ENCODE peak calls at places on chromosomes 12 and 14, in ten cellular contexts. C is GOT3; B is DMS79 treated with DMSO at 0.1 percent for 48 hours; S is stimulated activated CD8-positive, alpha-beta memory T cell treated with anti-CD3 and anti-CD28 coated beads, Interleukin-2, amount 100 ng/mL, for 1 hour; A is astrocyte of the hippocampus; J is B cell; F is AG08395; H is retinal pigment epithelial cell; R is CD8-positive, alpha-beta memory T cell; G is epithelial cell of prostate. I is an unnamed sample.

GRCh38 chr12:124608451-124608870 is 41.0 kb upstream of the NCOR2 start:
- DNase-seq in C (no peak), B (peak; percentile 43), S (no peak), A (no peak), J (peak; percentile 26), F (no peak), H (no peak), R (no peak), G (no peak), I (no peak)

GRCh38 chr12:26271889-26272492 is 76.6 kb downstream of the SSPN start:
- DNase-seq in C (no peak), B (no peak), S (no peak), A (peak; percentile 94), J (peak; percentile 28), F (peak; percentile 35), H (peak; percentile 72), R (no peak), G (peak; percentile 89), I (no peak)

GRCh38 chr12:107622005-107622404 is 63.6 kb upstream of the PWP1 start:
- DNase-seq in C (no peak), B (no peak), S (no peak), A (peak; percentile 20), J (no peak), F (no peak), H (no peak), R (no peak), G (no peak), I (no peak)

GRCh38 chr14:77122555-77123125 is 19.0 kb downstream of the ZDHHC22 start:
- DNase-seq in C (no peak), B (peak; percentile 55), S (no peak), A (no peak), J (peak; percentile 27), F (no peak), H (no peak), R (no peak), G (no peak), I (no peak)

GRCh38 chr12:124440841-124441381 is 126.5 kb downstream of the NCOR2 start:
- DNase-seq in C (no peak), B (no peak), S (no peak), A (no peak), J (no peak), F (no peak), H (no peak), R (no peak), G (no peak), I (no peak)

GRCh38 chr12:105431537-105431936 is 101.0 kb downstream of the C12orf75 start:
- DNase-seq in C (no peak), B (peak; percentile 57), S (no peak), A (no peak), J (no peak), F (no peak), H (no peak), R (no peak), G (no peak), I (no peak)

GRCh38 chr12:50201987-50202521 is 34.9 kb upstream of the CERS5 start:
- DNase-seq in C (no peak), B (peak; percentile 14), S (no peak), A (peak; percentile 72), J (no peak), F (peak; percentile 56), H (no peak), R (no peak), G (no peak), I (no peak)

GRCh38 chr12:20520572-20520971 is 152.2 kb downstream of the PDE3A start:
- DNase-seq in C (no peak), B (no peak), S (no peak), A (no peak), J (no peak), F (no peak), H (no peak), R (no peak), G (no peak), I (no peak)

GRCh38 chr14:64788706-64789105 is 84.5 kb downstream of the PLEKHG3 start:
- DNase-seq in C (no peak), B (peak; percentile 95), S (no peak), A (peak; percentile 87), J (no peak), F (peak; percentile 88), H (peak; percentile 81), R (no peak), G (peak; percentile 68), I (no peak)

GRCh38 chr12:19894803-19895202 is 455.5 kb downstream of the AEBP2 start:
- DNase-seq in C (no peak), B (no peak), S (no peak), A (no peak), J (no peak), F (no peak), H (no peak), R (no peak), G (no peak), I (no peak)

GRCh38 chr14:103730490-103731035 is 15.0 kb downstream of the ZFYVE21 start:
- DNase-seq in C (no peak), B (no peak), S (no peak), A (peak; percentile 40), J (no peak), F (no peak), H (no peak), R (no peak), G (no peak), I (no peak)

GRCh38 chr12:11672833-11673232 is 23.4 kb downstream of the ETV6 start:
- DNase-seq in C (no peak), B (no peak), S (no peak), A (no peak), J (no peak), F (no peak), H (no peak), R (no peak), G (no peak), I (no peak)

GRCh38 chr12:110262442-110263388 is 18.3 kb upstream of the ATP2A2 start:
- DNase-seq in C (no peak), B (peak; percentile 35), S (no peak), A (no peak), J (no peak), F (no peak), H (no peak), R (no peak), G (no peak), I (no peak)

GRCh38 chr14:64891173-64891838 is 11.6 kb upstream of the SPTB start:
- DNase-seq in C (no peak), B (no peak), S (no peak), A (no peak), J (no peak), F (no peak), H (no peak), R (no peak), G (no peak), I (no peak)

I was measured in effector memory CD8-positive, alpha-beta T cell.